ENCODE peak calls at places on chromosome X, in eight cellular contexts. V is heart left ventricle, E is ovary, A is A549, M is tibial artery, X is aorta, U is iPS DF 6.9, J is substantia nigra. I is an unnamed sample.

GRCh38 chrX:19986531-19986930 is 4.3 kb downstream of the BCLAF3 start:
- DNase-seq in V (no peak), U (no peak), J (no peak), M (no peak), X (no peak), A (no peak), E (no peak), I (no peak)

GRCh38 chrX:130728208-130728607 is 174.8 kb downstream of the ENOX2 start:
- DNase-seq in V (no peak), J (no peak), M (no peak), X (no peak), E (no peak), U (no peak), A (no peak), I (no peak)

GRCh38 chrX:77689376-77689775 is 96.6 kb downstream of the ATRX start:
- DNase-seq in M (no peak), A (no peak), E (no peak), J (no peak), U (no peak), V (no peak), X (no peak), I (no peak)

GRCh38 chrX:110341189-110342035 is 17.2 kb upstream of the RTL9 start:
- DNase-seq in A (no peak), X (no peak), M (no peak), E (no peak), V (no peak), U (no peak), J (no peak), I (no peak)

GRCh38 chrX:149937881-149938426 is 337 bp downstream of the EOLA2 start:
- DNase-seq in E (no peak), J (no peak), M (peak; percentile 24), U (no peak), V (no peak), X (peak; percentile 79), A (no peak), I (peak; percentile 22)

GRCh38 chrX:56726609-56727008 is 2.4 kb upstream of the NBDY start:
- DNase-seq in V (no peak), X (no peak), U (no peak), M (no peak), J (peak; percentile 0), A (peak; percentile 24), E (no peak), I (no peak)

GRCh38 chrX:77731821-77732419 is 54.1 kb downstream of the ATRX start:
- DNase-seq in J (no peak), M (no peak), A (no peak), V (no peak), U (no peak), E (no peak), X (no peak), I (no peak)

GRCh38 chrX:43822015-43822414 is 60.2 kb downstream of the MAOB start:
- DNase-seq in U (no peak), A (no peak), E (no peak), M (no peak), V (no peak), J (no peak), X (no peak), I (no peak)

GRCh38 chrX:115233497-115234219 is at the start of gene LRCH2:
- DNase-seq in V (peak; percentile 26), M (peak; percentile 22), U (no peak), A (no peak), J (peak; percentile 13), X (peak; percentile 84), E (peak; percentile 50), I (peak; percentile 20)

GRCh38 chrX:16278927-16279326 is 111.6 kb downstream of the MAGEB17 start:
- DNase-seq in M (no peak), X (no peak), U (peak; percentile 29), A (no peak), J (no peak), E (no peak), V (no peak), I (no peak)

GRCh38 chrX:119503484-119503861 is 35.2 kb downstream of the SLC25A5 start:
- DNase-seq in E (no peak), M (peak; percentile 26), X (peak; percentile 84), J (no peak), V (no peak), U (no peak), A (peak; percentile 91), I (no peak)

GRCh38 chrX:152641996-152642395 is 4.3 kb downstream of the GABRQ start:
- DNase-seq in X (no peak), U (no peak), E (no peak), V (no peak), M (no peak), A (no peak), J (peak; percentile 6), I (no peak)

GRCh38 chrX:19846995-19847790 is 40.2 kb downstream of the SH3KBP1 start:
- DNase-seq in U (no peak), M (peak; percentile 35), V (no peak), E (peak; percentile 30), X (no peak), A (peak; percentile 3), J (no peak), I (peak; percentile 23)

GRCh38 chrX:123267220-123267619 is 83.1 kb downstream of the GRIA3 start:
- DNase-seq in V (no peak), J (no peak), U (no peak), X (no peak), M (no peak), E (no peak), A (no peak), I (no peak)

GRCh38 chrX:70208479-70208878 is 26.0 kb upstream of the AWAT1 start:
- DNase-seq in J (no peak), A (no peak), V (no peak), X (no peak), U (no peak), M (no peak), E (no peak), I (no peak)

GRCh38 chrX:31279359-31279758 is 207.5 kb upstream of the FTHL17 start:
- DNase-seq in X (no peak), E (no peak), A (no peak), V (no peak), J (no peak), U (no peak), M (no peak), I (no peak)

GRCh38 chrX:103453655-103454054 is 65.6 kb downstream of the RAB40A start:
- DNase-seq in M (no peak), X (no peak), A (peak; percentile 8), E (no peak), V (no peak), J (no peak), U (no peak), I (no peak)

GRCh38 chrX:130594453-130594916 is 192.7 kb downstream of the RBMX2 start:
- DNase-seq in J (peak; percentile 33), E (no peak), V (no peak), A (no peak), M (no peak), X (no peak), U (no peak), I (no peak)

GRCh38 chrX:103253608-103254007 is 1.3 kb downstream of the TCEAL8 start:
- DNase-seq in M (no peak), X (no peak), J (no peak), A (no peak), U (no peak), V (peak; percentile 22), E (no peak), I (no peak)

GRCh38 chrX:37509349-37509748 is 62.1 kb upstream of the LANCL3 start:
- DNase-seq in M (no peak), X (no peak), U (no peak), E (no peak), J (no peak), V (no peak), A (no peak), I (no peak)

GRCh38 chrX:115226929-115227328 is 7.0 kb downstream of the LRCH2 start:
- DNase-seq in M (no peak), U (no peak), V (no peak), J (peak; percentile 0), E (no peak), A (no peak), X (no peak), I (no peak)

GRCh38 chrX:30793075-30793766 is 95.8 kb downstream of the TAB3 start:
- DNase-seq in A (no peak), X (peak; percentile 26), M (no peak), V (no peak), J (no peak), U (no peak), E (no peak), I (no peak)

GRCh38 chrX:39335447-39336235 is 534.4 kb downstream of the MID1IP1 start:
- DNase-seq in E (no peak), U (no peak), A (no peak), M (no peak), J (no peak), V (no peak), X (no peak), I (no peak)

GRCh38 chrX:130158311-130158710 is 7.3 kb downstream of the AIFM1 start:
- DNase-seq in X (no peak), E (no peak), M (no peak), A (no peak), J (no peak), V (no peak), U (no peak), I (no peak)

GRCh38 chrX:34978171-34978570 is 35.6 kb downstream of the FAM47B start:
- DNase-seq in X (peak; percentile 42), A (no peak), E (no peak), M (no peak), J (no peak), U (no peak), V (no peak), I (no peak)

GRCh38 chrX:34972206-34972605 is 29.6 kb downstream of the FAM47B start:
- DNase-seq in U (no peak), M (no peak), A (no peak), J (no peak), X (no peak), E (no peak), V (no peak), I (no peak)
- H3K27ac ChIP-seq in U (no peak overlapping the region), M (no peak overlapping the region), A (no peak overlapping the region), J (no peak overlapping the region), X (no peak overlapping the region), E (no peak overlapping the region), V (no peak overlapping the region), I (no peak overlapping the region)

GRCh38 chrX:136148391-136148790 is 1.1 kb downstream of the FHL1 start:
- DNase-seq in M (no peak), E (no peak), A (no peak), U (no peak), J (no peak), V (no peak), X (no peak), I (no peak)
- H3K27ac ChIP-seq in M (peak overlapping the region; percentile 98), E (peak overlapping the region; percentile 27), A (no peak overlapping the region), U (no peak overlapping the region), J (no peak overlapping the region), V (peak overlapping the region; percentile 38), X (peak overlapping the region; percentile 74), I (peak overlapping the region; percentile 94)

DNA sequence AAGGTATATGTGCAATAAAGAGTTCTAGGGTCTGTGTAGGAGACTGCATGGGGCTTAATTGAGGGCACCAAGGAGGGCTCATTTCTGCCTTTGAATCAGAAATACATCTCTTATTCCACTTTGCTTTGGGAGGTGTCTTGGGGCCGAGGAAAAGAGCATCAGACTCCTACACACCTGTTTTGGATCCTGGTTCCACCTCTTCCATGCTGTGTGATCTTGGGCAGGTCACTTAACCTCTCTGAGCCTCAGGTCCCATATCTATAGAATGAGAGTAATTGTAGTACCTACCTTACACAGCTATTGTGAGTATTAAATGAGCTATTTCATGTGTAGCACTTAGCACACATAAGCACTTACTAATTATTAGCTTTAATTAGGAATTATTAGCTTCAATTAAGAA is 100.6 kb downstream of the RTL5 start:
- DNase-seq in V (no peak), A (no peak), E (no peak), J (no peak), U (no peak), M (no peak), X (no peak), I (no peak)
- H3K27ac ChIP-seq in V (no peak overlapping the region), A (no peak overlapping the region), E (no peak overlapping the region), J (no peak overlapping the region), U (no peak overlapping the region), M (peak overlapping the region; percentile 75), X (no peak overlapping the region), I (no peak overlapping the region)

GRCh38 chrX:46461653-46462191 is 83.5 kb downstream of the ZNF674 start:
- DNase-seq in X (no peak), V (no peak), J (no peak), A (no peak), E (no peak), M (no peak), U (no peak), I (no peak)
- H3K27ac ChIP-seq in X (no peak overlapping the region), V (no peak overlapping the region), J (no peak overlapping the region), A (no peak overlapping the region), E (no peak overlapping the region), M (no peak overlapping the region), U (no peak overlapping the region), I (no peak overlapping the region)

I was measured in left ventricle myocardium inferior.